ENCODE peak calls at places on chromosomes 4 and X, in four cellular contexts. P is K562, E is H1, Y is HepG2. Z is an unnamed sample. For H4K20me1, the result is how much of the 10 kb centered on the place peaks cover.

GRCh38 chr4:117479673-117480072 is 394.3 kb upstream of the TRAM1L1 start:
- DNase-seq in P (no peak), E (no peak), Y (no peak), Z (no peak)

GRCh38 chr4:56907489-56908205 is at the start of gene REST:
- DNase-seq in P (peak), E (peak), Y (peak), Z (peak)

GRCh38 chr4:127685292-127685691 is 44.9 kb upstream of the SLC25A31 start:
- DNase-seq in P (no peak), E (no peak), Y (peak), Z (peak)

GRCh38 chr4:4509521-4509920 is 32.3 kb downstream of the STX18 start:
- DNase-seq in P (no peak), E (no peak), Y (no peak), Z (no peak)

GRCh38 chrX:138711399-138712347 is at the start of gene FGF13:
- DNase-seq in P (no peak), E (peak), Y (peak), Z (no peak)

GRCh38 chr4:150164055-150164454 is 85.8 kb downstream of the DCLK2 start:
- DNase-seq in P (no peak), E (no peak), Y (no peak), Z (no peak)

GRCh38 chrX:22135171-22135711 is 103.1 kb downstream of the PHEX start:
- DNase-seq in P (no peak), E (no peak), Y (no peak), Z (peak)

GRCh38 chr4:139603576-139604387 is 47.8 kb upstream of the SETD7 start:
- DNase-seq in P (peak), E (no peak), Y (peak), Z (peak)

GRCh38 chr4:186948361-186949291 is 225.0 kb upstream of the FAT1 start:
- DNase-seq in P (peak), E (peak), Y (no peak), Z (no peak)

GRCh38 chrX:153491351-153492152 is 3.2 kb upstream of the BGN start:
- DNase-seq in P (no peak), E (no peak), Y (no peak), Z (no peak)

GRCh38 chrX:48933757-48934156 is 14.9 kb upstream of the PIM2 start:
- DNase-seq in P (no peak), E (no peak), Y (no peak), Z (no peak)

GRCh38 chr4:7762376-7763040 is 177.2 kb downstream of the AFAP1 start:
- DNase-seq in P (no peak), E (no peak), Y (no peak), Z (no peak)

GRCh38 chr4:148770377-148770776 is 328.2 kb upstream of the NR3C2 start:
- DNase-seq in P (no peak), E (no peak), Y (no peak), Z (no peak)

GRCh38 chr4:123631699-123632098 is 235.1 kb downstream of the SPRY1 start:
- DNase-seq in P (no peak), E (no peak), Y (no peak), Z (no peak)

GRCh38 chrX:153739754-153740486 is 15.3 kb downstream of the ABCD1 start:
- DNase-seq in P (no peak), E (no peak), Y (no peak), Z (no peak)

GRCh38 chr4:2333356-2333841 is 71.5 kb upstream of the MXD4 start:
- DNase-seq in P (peak), E (no peak), Y (no peak), Z (no peak)

GRCh38 chrX:30572004-30572403 is 5.6 kb downstream of the TASL start:
- DNase-seq in P (no peak), E (no peak), Y (peak), Z (no peak)

GRCh38 chr4:73391774-73392173 is 12.3 kb upstream of the ALB start:
- DNase-seq in P (no peak), E (no peak), Y (no peak), Z (no peak)

GRCh38 chr4:173252024-173252935 is 81.9 kb downstream of the HMGB2 start:
- DNase-seq in P (peak), E (no peak), Y (peak), Z (peak)
- H4K20me1 ChIP-seq in P (under half), E (under half), Y (under half), Z (under half)

GRCh38 chr4:1183985-1184773 is 11.8 kb upstream of the SPON2 start:
- DNase-seq in P (no peak), E (no peak), Y (no peak), Z (no peak)

GRCh38 chr4:1191621-1192020 is 19.2 kb upstream of the SPON2 start:
- DNase-seq in P (no peak), E (no peak), Y (no peak), Z (no peak)

GRCh38 chr4:1182313-1182712 is 9.9 kb upstream of the SPON2 start:
- DNase-seq in P (no peak), E (no peak), Y (no peak), Z (no peak)

GRCh38 chr4:1192091-1192492 is 19.7 kb upstream of the SPON2 start:
- DNase-seq in P (peak), E (no peak), Y (no peak), Z (peak)

GRCh38 chr4:1187182-1187581 is 14.8 kb upstream of the SPON2 start:
- DNase-seq in P (no peak), E (no peak), Y (no peak), Z (no peak)
- TF ChIP-seq JUN in P (no peak), E (no peak), Y (no peak), Z (no peak)

DNA sequence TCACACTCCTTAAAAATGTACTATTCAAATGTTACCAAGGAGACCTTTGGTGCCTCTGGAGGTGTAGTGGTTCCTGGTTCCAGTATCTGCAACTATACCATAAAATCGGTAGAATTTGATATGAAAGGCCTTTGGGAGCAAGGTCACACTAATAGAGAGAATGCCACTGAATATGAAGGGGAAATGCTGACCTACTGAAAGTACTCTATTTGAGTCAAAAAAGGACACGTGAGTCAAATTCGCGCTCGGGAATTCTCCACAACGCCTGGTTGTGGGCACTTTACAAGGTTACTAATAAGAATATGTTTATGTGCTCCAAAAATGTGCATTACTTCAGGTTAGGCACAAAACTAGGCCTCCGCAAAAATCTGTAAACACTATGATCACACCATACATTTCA is 39.5 kb upstream of the RELL1 start:
- DNase-seq in P (no peak), E (no peak), Y (no peak), Z (no peak)
- H4K20me1 ChIP-seq in P (under half), E (under half), Y (under half), Z (under half)

GRCh38 chr4:649751-650310 is 24.2 kb downstream of the ATP5ME start:
- DNase-seq in P (no peak), E (no peak), Y (no peak), Z (no peak)
- TF ChIP-seq JUN in P (no peak), E (no peak), Y (no peak), Z (no peak)

GRCh38 chrX:41092776-41093175 is 7.5 kb downstream of the USP9X start:
- DNase-seq in P (no peak), E (no peak), Y (no peak), Z (no peak)
- H4K20me1 ChIP-seq in P (half or more), E (under half), Y (half or more), Z (under half)